ENCODE peak calls at places on chromosomes 5 and 9, in four cellular contexts. O is EL, V is NCI-H2081, Z is NCI-H1930. N is an unnamed sample.

GRCh38 chr9:37029304-37029775 is 4.7 kb downstream of the PAX5 start:
- DNase-seq in O (no peak), V (no peak), Z (no peak), N (no peak)

GRCh38 chr5:36613771-36614656 is 7.6 kb downstream of the SLC1A3 start:
- DNase-seq in O (no peak), V (no peak), Z (no peak), N (no peak)

GRCh38 chr9:36532353-36532752 is 40.3 kb upstream of the MELK start:
- DNase-seq in O (no peak), V (no peak), Z (no peak), N (no peak)

GRCh38 chr5:77262685-77263084 is 52.2 kb downstream of the PDE8B start:
- DNase-seq in O (no peak), V (no peak), Z (no peak), N (peak; percentile 15)

GRCh38 chr5:58383459-58383858 is 76.4 kb downstream of the PLK2 start:
- DNase-seq in O (no peak), V (no peak), Z (no peak), N (no peak)

GRCh38 chr9:130305381-130305780 is 39.8 kb downstream of the HMCN2 start:
- DNase-seq in O (no peak), V (no peak), Z (no peak), N (no peak)

GRCh38 chr9:34985311-34985899 is 4.1 kb upstream of the DNAJB5 start:
- DNase-seq in O (peak; percentile 59), V (peak; percentile 72), Z (peak; percentile 59), N (no peak)

GRCh38 chr9:33170464-33171156 is 3.5 kb upstream of the B4GALT1 start:
- DNase-seq in O (peak; percentile 46), V (peak; percentile 66), Z (peak; percentile 22), N (no peak)

GRCh38 chr5:122871669-122872068 is 26.3 kb downstream of the SNX24 start:
- DNase-seq in O (no peak), V (no peak), Z (no peak), N (no peak)

GRCh38 chr9:37011530-37011929 is 22.5 kb downstream of the PAX5 start:
- DNase-seq in O (no peak), V (no peak), Z (no peak), N (no peak)

GRCh38 chr9:133560311-133560710 is 25.8 kb downstream of the ADAMTSL2 start:
- DNase-seq in O (no peak), V (no peak), Z (no peak), N (no peak)

GRCh38 chr5:150734579-150735384 is 24.0 kb downstream of the DCTN4 start:
- DNase-seq in O (no peak), V (no peak), Z (no peak), N (no peak)

GRCh38 chr5:168039485-168040005 is 251.9 kb upstream of the WWC1 start:
- DNase-seq in O (no peak), V (peak; percentile 16), Z (no peak), N (no peak)

GRCh38 chr5:54624671-54625583 is 107.4 kb downstream of the SNX18 start:
- DNase-seq in O (peak; percentile 26), V (no peak), Z (no peak), N (no peak)

GRCh38 chr5:105506692-105507277 is 1944.2 kb upstream of the NUDT12 start:
- DNase-seq in O (no peak), V (no peak), Z (no peak), N (no peak)

GRCh38 chr9:114551750-114552685 is 35.6 kb upstream of the ATP6V1G1 start:
- DNase-seq in O (peak; percentile 98), V (no peak), Z (no peak), N (no peak)

GRCh38 chr5:99928490-99928889 is 606.7 kb upstream of the FAM174A start:
- DNase-seq in O (no peak), V (no peak), Z (no peak), N (no peak)

GRCh38 chr5:71782771-71783770 is 64.0 kb downstream of the CARTPT start:
- DNase-seq in O (peak; percentile 79), V (peak; percentile 77), Z (peak; percentile 15), N (peak; percentile 62)

GRCh38 chr5:177964471-177964870 is 31.6 kb downstream of the PROP1 start:
- DNase-seq in O (no peak), V (no peak), Z (no peak), N (no peak)

GRCh38 chr5:14166437-14166836 is 23.3 kb downstream of the TRIO start:
- DNase-seq in O (no peak), V (no peak), Z (no peak), N (no peak)

N was measured in NCI-H187.